ENCODE peak calls at places on chromosomes 2 and 18, in five cellular contexts. One of them, this sample, is unnamed.

GRCh38 chr2:241636983-241637232 is at the start of gene THAP4:
- DNase-seq in CD8-positive, alpha-beta T cell: peak
- DNase-seq in GM23338: peak
- DNase-seq in GM12864: no peak
- DNase-seq in CD4-positive, CD25-positive, alpha-beta regulatory T cell: no peak
- DNase-seq in this sample: no peak

GRCh38 chr2:203596183-203596582 is 61.1 kb upstream of the RAPH1 start:
- DNase-seq in CD8-positive, alpha-beta T cell: no peak
- DNase-seq in GM23338: no peak
- DNase-seq in GM12864: no peak
- DNase-seq in CD4-positive, CD25-positive, alpha-beta regulatory T cell: no peak
- DNase-seq in this sample: no peak

GRCh38 chr2:77578354-77578753 is 56.2 kb upstream of the LRRTM4 start:
- DNase-seq in CD8-positive, alpha-beta T cell: no peak
- DNase-seq in GM23338: no peak
- DNase-seq in GM12864: no peak
- DNase-seq in CD4-positive, CD25-positive, alpha-beta regulatory T cell: no peak
- DNase-seq in this sample: no peak

GRCh38 chr2:11553661-11554429 is 20.0 kb downstream of the GREB1 start:
- DNase-seq in CD8-positive, alpha-beta T cell: no peak
- DNase-seq in GM23338: no peak
- DNase-seq in GM12864: no peak
- DNase-seq in CD4-positive, CD25-positive, alpha-beta regulatory T cell: no peak
- DNase-seq in this sample: no peak

GRCh38 chr2:36169843-36170242 is 185.7 kb upstream of the CRIM1 start:
- DNase-seq in CD8-positive, alpha-beta T cell: no peak
- DNase-seq in GM23338: no peak
- DNase-seq in GM12864: no peak
- DNase-seq in CD4-positive, CD25-positive, alpha-beta regulatory T cell: no peak
- DNase-seq in this sample: no peak

GRCh38 chr2:96537734-96538486 is 1.4 kb downstream of the ARID5A start:
- DNase-seq in CD8-positive, alpha-beta T cell: peak
- DNase-seq in GM23338: peak
- DNase-seq in GM12864: no peak
- DNase-seq in CD4-positive, CD25-positive, alpha-beta regulatory T cell: peak
- DNase-seq in this sample: peak

GRCh38 chr18:24995056-24995455 is 356.9 kb downstream of the ZNF521 start:
- DNase-seq in CD8-positive, alpha-beta T cell: no peak
- DNase-seq in GM23338: no peak
- DNase-seq in GM12864: no peak
- DNase-seq in CD4-positive, CD25-positive, alpha-beta regulatory T cell: no peak
- DNase-seq in this sample: no peak

GRCh38 chr2:109269956-109270757 is 141.2 kb downstream of the SH3RF3 start:
- DNase-seq in CD8-positive, alpha-beta T cell: no peak
- DNase-seq in GM23338: no peak
- DNase-seq in GM12864: no peak
- DNase-seq in CD4-positive, CD25-positive, alpha-beta regulatory T cell: no peak
- DNase-seq in this sample: no peak

GRCh38 chr2:135893374-135893794 is 17.1 kb upstream of the MCM6 start:
- DNase-seq in CD8-positive, alpha-beta T cell: no peak
- DNase-seq in GM23338: no peak
- DNase-seq in GM12864: no peak
- DNase-seq in CD4-positive, CD25-positive, alpha-beta regulatory T cell: no peak
- DNase-seq in this sample: no peak

GRCh38 chr2:25402477-25402876 is 60.8 kb upstream of the DNMT3A start:
- DNase-seq in CD8-positive, alpha-beta T cell: no peak
- DNase-seq in GM23338: no peak
- DNase-seq in GM12864: peak
- DNase-seq in CD4-positive, CD25-positive, alpha-beta regulatory T cell: no peak
- DNase-seq in this sample: no peak

GRCh38 chr2:68420254-68420910 is 46.7 kb downstream of the FBXO48 start:
- DNase-seq in CD8-positive, alpha-beta T cell: no peak
- DNase-seq in GM23338: no peak
- DNase-seq in GM12864: no peak
- DNase-seq in CD4-positive, CD25-positive, alpha-beta regulatory T cell: no peak
- DNase-seq in this sample: no peak

GRCh38 chr2:151374426-151374825 is 17.0 kb downstream of the TNFAIP6 start:
- DNase-seq in CD8-positive, alpha-beta T cell: no peak
- DNase-seq in GM23338: no peak
- DNase-seq in GM12864: peak
- DNase-seq in CD4-positive, CD25-positive, alpha-beta regulatory T cell: no peak
- DNase-seq in this sample: no peak

GRCh38 chr18:55096261-55097026 is 137.2 kb upstream of the CCDC68 start:
- DNase-seq in CD8-positive, alpha-beta T cell: no peak
- DNase-seq in GM23338: peak
- DNase-seq in GM12864: peak
- DNase-seq in CD4-positive, CD25-positive, alpha-beta regulatory T cell: no peak
- DNase-seq in this sample: no peak

GRCh38 chr2:28454016-28454930 is 41.6 kb upstream of the PLB1 start:
- DNase-seq in CD8-positive, alpha-beta T cell: no peak
- DNase-seq in GM23338: no peak
- DNase-seq in GM12864: no peak
- DNase-seq in CD4-positive, CD25-positive, alpha-beta regulatory T cell: no peak
- DNase-seq in this sample: no peak

GRCh38 chr2:71995067-71995665 is 152.5 kb downstream of the CYP26B1 start:
- DNase-seq in CD8-positive, alpha-beta T cell: no peak
- DNase-seq in GM23338: peak
- DNase-seq in GM12864: no peak
- DNase-seq in CD4-positive, CD25-positive, alpha-beta regulatory T cell: no peak
- DNase-seq in this sample: no peak

GRCh38 chr2:218065239-218066006 is 3.6 kb upstream of the RUFY4 start:
- DNase-seq in CD8-positive, alpha-beta T cell: no peak
- DNase-seq in GM23338: peak
- DNase-seq in GM12864: no peak
- DNase-seq in CD4-positive, CD25-positive, alpha-beta regulatory T cell: no peak
- DNase-seq in this sample: no peak

GRCh38 chr2:218060122-218060521 is 8.9 kb upstream of the RUFY4 start:
- DNase-seq in CD8-positive, alpha-beta T cell: no peak
- DNase-seq in GM23338: no peak
- DNase-seq in GM12864: no peak
- DNase-seq in CD4-positive, CD25-positive, alpha-beta regulatory T cell: no peak
- DNase-seq in this sample: no peak

GRCh38 chr2:218066946-218067515 is 2.0 kb upstream of the RUFY4 start:
- DNase-seq in CD8-positive, alpha-beta T cell: no peak
- DNase-seq in GM23338: no peak
- DNase-seq in GM12864: no peak
- DNase-seq in CD4-positive, CD25-positive, alpha-beta regulatory T cell: no peak
- DNase-seq in this sample: no peak

GRCh38 chr2:218060950-218061660 is 7.9 kb upstream of the RUFY4 start:
- DNase-seq in CD8-positive, alpha-beta T cell: no peak
- DNase-seq in GM23338: no peak
- DNase-seq in GM12864: no peak
- DNase-seq in CD4-positive, CD25-positive, alpha-beta regulatory T cell: no peak
- DNase-seq in this sample: no peak

GRCh38 chr2:218063541-218064295 is 5.3 kb upstream of the RUFY4 start:
- DNase-seq in CD8-positive, alpha-beta T cell: no peak
- DNase-seq in GM23338: no peak
- DNase-seq in GM12864: no peak
- DNase-seq in CD4-positive, CD25-positive, alpha-beta regulatory T cell: no peak
- DNase-seq in this sample: no peak
- H3K4me3 ChIP-seq in CD8-positive, alpha-beta T cell: no peak
- H3K4me3 ChIP-seq in GM23338: no peak
- H3K4me3 ChIP-seq in GM12864: no peak
- H3K4me3 ChIP-seq in CD4-positive, CD25-positive, alpha-beta regulatory T cell: no peak
- H3K4me3 ChIP-seq in this sample: no peak

GRCh38 chr2:8389373-8390108 is 292.3 kb upstream of the ID2 start:
- DNase-seq in CD8-positive, alpha-beta T cell: no peak
- DNase-seq in GM23338: no peak
- DNase-seq in GM12864: no peak
- DNase-seq in CD4-positive, CD25-positive, alpha-beta regulatory T cell: no peak
- DNase-seq in this sample: no peak
- H3K4me3 ChIP-seq in CD8-positive, alpha-beta T cell: no peak
- H3K4me3 ChIP-seq in GM23338: no peak
- H3K4me3 ChIP-seq in GM12864: no peak
- H3K4me3 ChIP-seq in CD4-positive, CD25-positive, alpha-beta regulatory T cell: no peak
- H3K4me3 ChIP-seq in this sample: no peak

DNA sequence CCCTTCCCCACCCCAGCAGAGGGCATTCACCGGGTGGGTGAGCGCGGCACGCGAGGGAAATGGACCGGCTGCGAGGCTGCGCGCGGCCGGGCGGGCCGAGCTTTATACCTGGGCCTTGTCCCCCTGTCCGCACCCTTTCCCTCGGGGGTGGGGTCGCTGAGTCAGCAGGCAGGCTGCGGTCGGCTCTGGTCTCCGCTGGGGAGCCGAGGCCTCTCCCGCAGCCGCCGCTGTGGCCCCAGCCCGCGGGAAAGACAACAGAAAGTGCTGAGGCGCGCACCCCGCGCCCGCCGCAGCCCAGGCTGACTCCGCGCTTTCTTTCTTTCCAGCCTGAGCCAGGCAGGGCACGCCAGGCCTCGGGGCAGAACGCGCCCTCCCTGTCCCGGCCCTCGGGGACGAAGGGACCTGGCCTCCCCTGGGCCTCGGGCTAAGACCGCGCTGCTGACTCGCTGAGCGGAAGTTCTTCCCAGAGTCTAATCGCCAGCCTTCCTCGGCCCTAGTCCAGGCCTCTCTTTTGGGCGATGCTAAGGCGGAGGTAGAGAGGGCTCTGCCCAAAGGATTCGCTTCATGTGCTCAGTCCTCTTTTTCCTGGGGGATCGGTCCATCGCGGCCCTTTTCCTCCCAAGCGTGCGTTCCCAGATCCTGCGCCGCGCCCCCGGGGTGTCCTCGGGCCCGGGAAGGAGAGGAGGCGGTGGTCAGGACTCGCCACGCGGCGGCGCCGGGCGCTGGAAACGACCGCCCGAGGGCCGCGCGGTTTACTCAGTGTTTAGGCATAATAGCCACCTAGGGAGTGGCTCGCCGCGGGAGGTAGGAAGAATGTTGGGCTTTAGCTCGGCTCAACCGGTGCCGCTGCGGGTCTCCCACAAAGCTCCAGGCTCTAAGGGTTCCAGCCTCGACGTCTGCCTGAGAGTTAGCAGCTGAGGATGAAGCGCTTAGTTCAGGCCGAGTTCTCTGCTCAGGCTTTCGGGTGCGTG is at the start of gene CRYBA2:
- DNase-seq in CD8-positive, alpha-beta T cell: no peak
- DNase-seq in GM23338: peak
- DNase-seq in GM12864: no peak
- DNase-seq in CD4-positive, CD25-positive, alpha-beta regulatory T cell: no peak
- DNase-seq in this sample: no peak
- H3K4me3 ChIP-seq in CD8-positive, alpha-beta T cell: peak
- H3K4me3 ChIP-seq in GM23338: peak
- H3K4me3 ChIP-seq in GM12864: no peak
- H3K4me3 ChIP-seq in CD4-positive, CD25-positive, alpha-beta regulatory T cell: no peak
- H3K4me3 ChIP-seq in this sample: no peak

GRCh38 chr18:62017618-62018017 is 124.8 kb upstream of the RNF152 start:
- DNase-seq in CD8-positive, alpha-beta T cell: no peak
- DNase-seq in GM23338: no peak
- DNase-seq in GM12864: no peak
- DNase-seq in CD4-positive, CD25-positive, alpha-beta regulatory T cell: no peak
- DNase-seq in this sample: no peak

GRCh38 chr18:62018761-62019041 is 125.9 kb upstream of the RNF152 start:
- DNase-seq in CD8-positive, alpha-beta T cell: no peak
- DNase-seq in GM23338: no peak
- DNase-seq in GM12864: no peak
- DNase-seq in CD4-positive, CD25-positive, alpha-beta regulatory T cell: no peak
- DNase-seq in this sample: no peak

DNA sequence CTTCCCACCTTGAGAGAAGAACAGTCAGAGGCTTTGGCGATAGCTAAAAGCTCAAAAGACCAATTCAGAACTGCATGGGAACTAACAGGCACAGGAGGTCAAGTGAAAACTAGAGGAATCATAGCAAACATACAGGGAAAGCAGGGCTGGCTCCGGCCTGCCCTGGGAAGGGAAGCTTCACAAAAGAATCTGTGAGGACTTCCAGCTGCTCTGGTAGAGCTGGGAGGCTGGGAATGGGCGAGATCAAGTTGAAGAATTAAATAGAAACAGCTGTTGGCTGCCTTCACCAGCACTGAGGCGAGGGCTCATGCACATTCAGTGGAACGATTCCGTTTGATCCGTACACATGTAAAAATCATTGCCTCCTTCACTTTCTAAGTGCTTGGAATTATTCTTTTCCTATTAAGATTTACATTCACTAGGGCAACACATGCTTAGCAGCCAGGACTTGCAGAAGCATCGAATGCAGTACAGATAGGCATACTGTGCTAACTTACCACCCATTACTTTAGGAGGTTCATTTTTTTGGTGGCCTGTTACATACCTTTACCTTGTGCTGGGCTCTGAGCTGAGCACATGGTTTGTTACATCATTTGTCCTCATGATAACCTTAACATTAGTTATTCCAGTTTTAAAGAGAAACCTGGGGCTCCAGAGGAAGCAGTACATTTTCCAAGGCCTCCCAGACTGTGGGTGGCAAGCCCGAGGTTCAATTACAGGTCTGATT is 125.4 kb upstream of the RNF152 start:
- DNase-seq in CD8-positive, alpha-beta T cell: no peak
- DNase-seq in GM23338: no peak
- DNase-seq in GM12864: no peak
- DNase-seq in CD4-positive, CD25-positive, alpha-beta regulatory T cell: no peak
- DNase-seq in this sample: no peak
- H3K4me3 ChIP-seq in CD8-positive, alpha-beta T cell: no peak
- H3K4me3 ChIP-seq in GM23338: no peak
- H3K4me3 ChIP-seq in GM12864: no peak
- H3K4me3 ChIP-seq in CD4-positive, CD25-positive, alpha-beta regulatory T cell: no peak
- H3K4me3 ChIP-seq in this sample: no peak

GRCh38 chr2:75047907-75048625 is 89.6 kb downstream of the POLE4 start:
- DNase-seq in CD8-positive, alpha-beta T cell: no peak
- DNase-seq in GM23338: no peak
- DNase-seq in GM12864: no peak
- DNase-seq in CD4-positive, CD25-positive, alpha-beta regulatory T cell: no peak
- DNase-seq in this sample: no peak

GRCh38 chr2:75041791-75042231 is 83.4 kb downstream of the POLE4 start:
- DNase-seq in CD8-positive, alpha-beta T cell: no peak
- DNase-seq in GM23338: no peak
- DNase-seq in GM12864: no peak
- DNase-seq in CD4-positive, CD25-positive, alpha-beta regulatory T cell: no peak
- DNase-seq in this sample: no peak

GRCh38 chr2:75044291-75044690 is 85.8 kb downstream of the POLE4 start:
- DNase-seq in CD8-positive, alpha-beta T cell: no peak
- DNase-seq in GM23338: no peak
- DNase-seq in GM12864: no peak
- DNase-seq in CD4-positive, CD25-positive, alpha-beta regulatory T cell: no peak
- DNase-seq in this sample: no peak

GRCh38 chr2:75042823-75043222 is 84.4 kb downstream of the POLE4 start:
- DNase-seq in CD8-positive, alpha-beta T cell: no peak
- DNase-seq in GM23338: no peak
- DNase-seq in GM12864: no peak
- DNase-seq in CD4-positive, CD25-positive, alpha-beta regulatory T cell: no peak
- DNase-seq in this sample: no peak

GRCh38 chr2:75047189-75047812 is 88.9 kb downstream of the POLE4 start:
- DNase-seq in CD8-positive, alpha-beta T cell: no peak
- DNase-seq in GM23338: no peak
- DNase-seq in GM12864: no peak
- DNase-seq in CD4-positive, CD25-positive, alpha-beta regulatory T cell: no peak
- DNase-seq in this sample: no peak
- H3K4me3 ChIP-seq in CD8-positive, alpha-beta T cell: no peak
- H3K4me3 ChIP-seq in GM23338: no peak
- H3K4me3 ChIP-seq in GM12864: no peak
- H3K4me3 ChIP-seq in CD4-positive, CD25-positive, alpha-beta regulatory T cell: no peak
- H3K4me3 ChIP-seq in this sample: no peak

DNA sequence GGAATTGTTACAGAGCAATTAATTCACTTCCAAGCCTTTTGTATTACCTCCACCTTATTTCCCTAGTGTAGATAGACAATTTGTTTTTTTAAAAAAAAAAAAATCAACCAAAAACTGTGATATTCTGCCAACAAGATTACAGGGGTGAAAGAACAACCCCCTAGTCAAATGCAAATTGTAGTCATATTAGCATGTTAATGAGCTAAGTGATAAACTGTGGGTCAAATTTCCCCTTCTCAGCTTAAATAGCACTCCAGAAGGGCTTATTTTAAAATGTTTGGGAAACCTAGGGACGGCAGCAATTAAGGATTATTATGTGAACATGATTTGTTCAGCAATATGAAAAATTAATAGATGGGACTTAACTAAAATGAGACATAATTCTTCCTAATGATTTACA is 246.1 kb upstream of the STON1 start:
- DNase-seq in CD8-positive, alpha-beta T cell: no peak
- DNase-seq in GM23338: peak
- DNase-seq in GM12864: no peak
- DNase-seq in CD4-positive, CD25-positive, alpha-beta regulatory T cell: no peak
- DNase-seq in this sample: no peak
- H3K4me3 ChIP-seq in CD8-positive, alpha-beta T cell: no peak
- H3K4me3 ChIP-seq in GM23338: peak
- H3K4me3 ChIP-seq in GM12864: no peak
- H3K4me3 ChIP-seq in CD4-positive, CD25-positive, alpha-beta regulatory T cell: no peak
- H3K4me3 ChIP-seq in this sample: no peak

This sample was measured in naive thymus-derived CD4-positive, alpha-beta T cell.